ENCODE peak calls at places on chromosomes 7 and 10, in six cellular contexts. P is CD8-positive, alpha-beta memory T cell; H is cardiac muscle cell; V is PC-9; W is left ventricle myocardium inferior; E is tibial artery. Z is an unnamed sample.

GRCh38 chr7:12706900-12707536 is 19.6 kb downstream of the ARL4A start:
- DNase-seq in P (no peak), H (no peak), V (no peak), W (no peak), E (no peak), Z (no peak)

GRCh38 chr7:83130191-83130590 is 32.5 kb downstream of the PCLO start:
- DNase-seq in P (no peak), H (no peak), V (no peak), W (no peak), E (no peak), Z (no peak)

GRCh38 chr10:93599778-93600177 is 1.3 kb downstream of the RBP4 start:
- DNase-seq in P (no peak), H (no peak), V (no peak), W (no peak), E (no peak), Z (no peak)

GRCh38 chr7:118151671-118152070 is 32.3 kb upstream of the LSM8 start:
- DNase-seq in P (no peak), H (no peak), V (no peak), W (no peak), E (no peak), Z (no peak)

GRCh38 chr10:124359336-124359832 is 59.3 kb downstream of the OAT start:
- DNase-seq in P (no peak), H (no peak), V (no peak), W (no peak), E (no peak), Z (no peak)

GRCh38 chr10:1358860-1359598 is 302.8 kb downstream of the WDR37 start:
- DNase-seq in P (no peak), H (no peak), V (no peak), W (no peak), E (no peak), Z (no peak)

GRCh38 chr7:151470656-151471180 is 30.8 kb upstream of the CRYGN start:
- DNase-seq in P (no peak), H (no peak), V (no peak), W (no peak), E (no peak), Z (no peak)

GRCh38 chr10:110353244-110354119 is 48.8 kb upstream of the SMNDC1 start:
- DNase-seq in P (peak), H (peak), V (no peak), W (no peak), E (no peak), Z (no peak)

GRCh38 chr7:116776610-116777289 is 85.6 kb upstream of the CAPZA2 start:
- DNase-seq in P (no peak), H (no peak), V (peak), W (no peak), E (no peak), Z (no peak)

GRCh38 chr10:57338823-57339558 is 928.7 kb downstream of the IPMK start:
- DNase-seq in P (no peak), H (peak), V (no peak), W (no peak), E (no peak), Z (peak)

GRCh38 chr7:131104611-131105293 is 222.9 kb upstream of the MKLN1 start:
- DNase-seq in P (no peak), H (no peak), V (no peak), W (no peak), E (no peak), Z (no peak)

GRCh38 chr10:77787440-77787839 is 139.1 kb downstream of the DLG5 start:
- DNase-seq in P (no peak), H (no peak), V (no peak), W (no peak), E (no peak), Z (no peak)

GRCh38 chr7:39832519-39833085 is 117.5 kb upstream of the CDK13 start:
- DNase-seq in P (no peak), H (no peak), V (no peak), W (no peak), E (no peak), Z (no peak)
- H3K4me3 ChIP-seq in P (no peak), H (peak), V (peak), W (peak), E (peak), Z (peak)

DNA sequence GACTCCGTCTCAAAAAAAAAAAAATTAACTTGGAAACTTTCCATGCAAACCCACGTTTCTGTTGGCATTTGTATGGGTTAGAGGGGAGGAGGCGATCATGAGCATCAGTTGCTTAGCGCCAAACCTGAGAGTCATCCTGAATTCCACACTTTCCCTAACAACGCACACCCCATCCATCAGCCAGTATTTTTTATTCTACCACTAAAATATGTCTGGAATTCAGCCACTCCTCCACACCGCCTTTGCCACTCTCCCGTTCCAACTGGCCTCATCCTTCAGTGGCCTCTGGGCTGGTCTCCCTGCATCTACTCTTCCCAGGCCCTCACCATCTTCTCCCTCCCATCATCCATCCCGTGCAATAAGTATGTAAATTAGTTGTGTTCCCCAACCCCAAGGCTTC is 4.7 kb upstream of the LMBR1 start:
- DNase-seq in P (no peak), H (no peak), V (peak), W (no peak), E (no peak), Z (no peak)
- H3K27ac ChIP-seq in P (no peak), H (no peak), V (no peak), W (no peak), E (no peak), Z (no peak)

GRCh38 chr10:129958118-129958685 is 5.9 kb downstream of the EBF3 start:
- DNase-seq in P (no peak), H (peak), V (no peak), W (no peak), E (peak), Z (no peak)
- H3K4me3 ChIP-seq in P (no peak), H (peak), V (no peak), W (peak), E (peak), Z (no peak)

GRCh38 chr7:100432621-100433275 is 3.1 kb downstream of the MEPCE start:
- DNase-seq in P (no peak), H (no peak), V (no peak), W (no peak), E (no peak), Z (no peak)

GRCh38 chr7:100432053-100432452 is 2.4 kb downstream of the MEPCE start:
- DNase-seq in P (no peak), H (no peak), V (no peak), W (no peak), E (no peak), Z (no peak)

GRCh38 chr7:100429637-100430449 is at the start of gene MEPCE:
- DNase-seq in P (peak), H (peak), V (peak), W (peak), E (peak), Z (peak)

GRCh38 chr7:100430450-100431285 is 1.0 kb downstream of the MEPCE start:
- DNase-seq in P (peak), H (peak), V (no peak), W (no peak), E (peak), Z (no peak)

GRCh38 chr7:100431286-100431735 is 1.7 kb downstream of the MEPCE start:
- DNase-seq in P (no peak), H (no peak), V (no peak), W (no peak), E (no peak), Z (no peak)
- H3K27ac ChIP-seq in P (no peak), H (peak), V (no peak), W (peak), E (peak), Z (no peak)

GRCh38 chr7:4776160-4776623 is 769 bp downstream of the AP5Z1 start:
- DNase-seq in P (no peak), H (no peak), V (no peak), W (no peak), E (no peak), Z (no peak)

GRCh38 chr7:4775281-4776159 is at the start of gene AP5Z1:
- DNase-seq in P (peak), H (peak), V (peak), W (peak), E (peak), Z (peak)

GRCh38 chr7:4774804-4775280 is 581 bp upstream of the AP5Z1 start:
- DNase-seq in P (no peak), H (no peak), V (no peak), W (no peak), E (peak), Z (no peak)

GRCh38 chr7:4772306-4772705 is 3.1 kb upstream of the AP5Z1 start:
- DNase-seq in P (no peak), H (no peak), V (no peak), W (no peak), E (no peak), Z (no peak)

DNA sequence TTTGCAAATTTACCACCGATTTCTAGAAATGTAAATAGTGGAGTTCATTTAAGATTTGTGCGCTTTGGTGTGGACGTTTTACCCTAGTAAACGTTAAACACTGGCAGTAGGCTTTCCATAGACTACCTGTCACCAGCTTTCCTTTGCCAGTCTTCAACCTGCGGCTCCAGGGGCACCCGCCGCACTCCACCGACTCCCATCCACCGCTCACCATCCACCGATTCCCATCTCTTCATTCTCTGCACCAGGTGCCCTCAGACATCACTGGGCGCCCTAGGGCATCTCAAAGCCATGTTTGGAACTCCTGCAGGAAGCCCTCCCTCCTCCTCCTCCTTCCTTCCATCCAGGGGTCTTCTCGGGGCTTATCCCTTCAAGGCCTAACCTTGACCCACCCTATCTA is 1.4 kb upstream of the AP5Z1 start:
- DNase-seq in P (no peak), H (no peak), V (no peak), W (no peak), E (no peak), Z (no peak)
- H3K4me3 ChIP-seq in P (no peak), H (no peak), V (no peak), W (no peak), E (no peak), Z (no peak)

DNA sequence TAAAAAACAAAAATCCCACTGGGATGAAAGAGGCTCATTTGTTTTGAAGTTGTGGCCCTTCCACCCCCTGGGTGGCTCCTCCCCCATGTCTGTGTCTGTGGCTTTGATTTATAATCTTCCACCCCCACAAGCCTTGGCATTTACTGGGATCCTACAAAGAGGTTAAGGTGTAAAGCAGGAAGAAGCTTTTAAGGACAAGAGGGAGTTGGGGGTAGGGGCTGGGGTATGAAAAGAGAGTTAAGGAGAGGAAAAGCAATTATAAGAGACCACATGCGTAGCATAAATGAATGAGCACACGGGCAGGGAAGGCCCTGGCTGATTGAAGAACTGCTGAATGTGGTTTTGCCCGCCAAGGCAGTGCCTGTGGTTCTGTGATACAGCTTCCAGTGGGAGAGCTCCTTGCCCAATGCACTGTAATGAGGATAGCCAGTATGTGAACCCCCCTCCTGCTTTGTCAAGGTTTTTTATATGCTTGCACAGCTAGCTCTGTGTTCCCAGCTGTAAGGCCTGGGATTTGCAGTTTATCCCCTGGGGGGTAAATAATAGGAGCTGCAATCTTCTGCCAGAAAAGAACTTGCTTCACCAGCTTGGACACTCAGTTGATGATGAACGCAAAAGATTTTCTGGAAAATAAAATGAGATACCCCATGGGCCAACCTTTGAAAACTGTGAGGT is 34.7 kb upstream of the KMT2E start:
- DNase-seq in P (no peak), H (peak), V (no peak), W (no peak), E (peak), Z (peak)
- H3K27ac ChIP-seq in P (no peak), H (peak), V (no peak), W (peak), E (peak), Z (no peak)

GRCh38 chr10:61899045-61899444 is 2.5 kb upstream of the ARID5B start:
- DNase-seq in P (no peak), H (no peak), V (no peak), W (no peak), E (no peak), Z (no peak)
- H3K4me3 ChIP-seq in P (peak), H (no peak), V (peak), W (no peak), E (no peak), Z (peak)

GRCh38 chr7:149887311-149887710 is 13.5 kb downstream of the ATP6V0E2 start:
- DNase-seq in P (no peak), H (no peak), V (no peak), W (no peak), E (no peak), Z (no peak)
- H3K27ac ChIP-seq in P (no peak), H (no peak), V (no peak), W (no peak), E (no peak), Z (no peak)

Z was measured in SJCRH30.